ENCODE peak calls at places on chromosomes 7 and 10, in five cellular contexts. M, I, V, Z and X are unnamed samples.

GRCh38 chr10:12549297-12549696 is 199.9 kb downstream of the CAMK1D start:
- DNase-seq in M (no peak), I (peak; percentile 23), V (no peak), Z (no peak), X (no peak)

GRCh38 chr7:135620980-135621850 is 41.1 kb upstream of the STMP1 start:
- DNase-seq in M (peak; percentile 52), I (peak; percentile 75), V (peak; percentile 78), Z (peak; percentile 61), X (peak; percentile 55)

GRCh38 chr10:17206210-17206709 is 4.8 kb upstream of the TRDMT1 start:
- DNase-seq in M (no peak), I (peak; percentile 44), V (no peak), Z (no peak), X (no peak)

GRCh38 chr10:20536381-20536780 is 360.7 kb downstream of the NEBL start:
- DNase-seq in M (no peak), I (no peak), V (no peak), Z (no peak), X (no peak)

GRCh38 chr7:38942431-38943051 is 33.5 kb upstream of the VPS41 start:
- DNase-seq in M (no peak), I (no peak), V (no peak), Z (no peak), X (no peak)

GRCh38 chr7:19920200-19920599 is 146.8 kb upstream of the TMEM196 start:
- DNase-seq in M (no peak), I (no peak), V (no peak), Z (no peak), X (no peak)

GRCh38 chr7:134741901-134742635 is 37.4 kb upstream of the CALD1 start:
- DNase-seq in M (peak; percentile 25), I (no peak), V (peak; percentile 38), Z (peak; percentile 32), X (peak; percentile 90)

GRCh38 chr10:27838291-27838690 is 92.7 kb upstream of the MKX start:
- DNase-seq in M (no peak), I (no peak), V (no peak), Z (no peak), X (no peak)

GRCh38 chr7:24724451-24725190 is 32.6 kb downstream of the GSDME start:
- DNase-seq in M (no peak), I (no peak), V (no peak), Z (no peak), X (no peak)

GRCh38 chr7:134694299-134694698 is 47.6 kb downstream of the BPGM start:
- DNase-seq in M (no peak), I (peak; percentile 16), V (peak; percentile 73), Z (no peak), X (peak; percentile 86)

GRCh38 chr7:155166108-155166507 is 96.0 kb downstream of the HTR5A start:
- DNase-seq in M (no peak), I (no peak), V (peak; percentile 24), Z (no peak), X (no peak)

GRCh38 chr7:154879629-154880028 is 123.3 kb downstream of the PAXIP1 start:
- DNase-seq in M (no peak), I (no peak), V (no peak), Z (no peak), X (no peak)

GRCh38 chr7:106365252-106366005 is 80.6 kb upstream of the NAMPT start:
- DNase-seq in M (no peak), I (peak; percentile 35), V (no peak), Z (no peak), X (no peak)

GRCh38 chr7:87119581-87119980 is 32.7 kb upstream of the DMTF1 start:
- DNase-seq in M (no peak), I (no peak), V (no peak), Z (no peak), X (no peak)

GRCh38 chr7:28533731-28534531 is 121.6 kb downstream of the CREB5 start:
- DNase-seq in M (peak; percentile 50), I (peak; percentile 30), V (no peak), Z (peak; percentile 46), X (no peak)

GRCh38 chr10:27983144-27983543 is 15.7 kb downstream of the ODAD2 start:
- DNase-seq in M (no peak), I (no peak), V (no peak), Z (no peak), X (no peak)

DNA sequence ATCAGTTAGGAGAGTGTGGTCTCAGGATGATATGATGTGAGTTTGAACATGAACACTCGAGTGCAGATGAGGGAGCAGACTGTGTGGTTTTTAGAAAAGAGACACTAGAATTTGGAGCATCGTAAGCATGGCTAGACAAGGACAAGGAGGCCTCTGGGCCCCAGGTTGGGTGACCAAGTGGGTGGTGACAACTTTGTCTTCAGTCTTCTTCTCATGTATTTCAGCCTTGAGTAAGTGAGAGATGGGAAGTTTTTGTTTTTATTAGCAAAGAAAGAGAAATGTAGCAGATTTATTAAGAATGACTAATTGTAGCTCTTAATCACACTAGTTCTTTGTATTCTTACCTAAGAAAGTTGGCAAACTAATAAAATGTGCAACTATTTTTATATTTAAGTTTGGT is 16.3 kb downstream of the TES start:
- DNase-seq in M (no peak), I (no peak), V (no peak), Z (no peak), X (no peak)
- H3K4me1 ChIP-seq in M (peaks cover 6% of the 10 kb centered on the region), I (peaks cover 80% of the 10 kb centered on the region), V (peaks cover 6% of the 10 kb centered on the region), Z (peaks cover 4% of the 10 kb centered on the region), X (peaks cover 2% of the 10 kb centered on the region)

DNA sequence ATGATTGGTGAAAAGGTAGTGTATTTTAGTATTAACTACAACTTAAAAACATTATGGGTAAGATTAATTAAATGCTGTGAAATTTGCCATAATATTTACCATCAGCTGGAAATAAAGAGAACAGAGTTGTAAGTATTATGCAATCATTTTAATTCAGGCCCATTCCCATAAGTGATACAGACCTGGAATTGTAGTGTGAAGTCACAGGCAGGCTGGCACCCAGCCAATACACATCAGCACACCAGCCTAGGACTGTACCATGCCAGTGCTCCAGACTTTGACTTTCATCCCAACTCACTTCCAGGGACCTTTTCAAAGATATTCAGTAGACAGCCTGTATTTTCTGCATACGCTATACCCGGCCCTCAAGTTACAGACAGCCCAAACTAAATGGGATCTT is 143.3 kb downstream of the TES start:
- DNase-seq in M (peak; percentile 61), I (no peak), V (no peak), Z (peak; percentile 58), X (no peak)
- H3K4me1 ChIP-seq in M (peaks cover 12% of the 10 kb centered on the region), I (peaks cover 51% of the 10 kb centered on the region), V (peaks cover 8% of the 10 kb centered on the region), Z (peaks cover 10% of the 10 kb centered on the region), X (no peaks in the 10 kb centered on the region)

GRCh38 chr10:35463105-35463867 is 127.0 kb downstream of the CCNY start:
- DNase-seq in M (no peak), I (no peak), V (no peak), Z (no peak), X (no peak)
- H3K4me1 ChIP-seq in M (peaks cover 42% of the 10 kb centered on the region), I (peaks cover 12% of the 10 kb centered on the region), V (peaks cover 72% of the 10 kb centered on the region), Z (peaks cover 7% of the 10 kb centered on the region), X (peaks cover 26% of the 10 kb centered on the region)

DNA sequence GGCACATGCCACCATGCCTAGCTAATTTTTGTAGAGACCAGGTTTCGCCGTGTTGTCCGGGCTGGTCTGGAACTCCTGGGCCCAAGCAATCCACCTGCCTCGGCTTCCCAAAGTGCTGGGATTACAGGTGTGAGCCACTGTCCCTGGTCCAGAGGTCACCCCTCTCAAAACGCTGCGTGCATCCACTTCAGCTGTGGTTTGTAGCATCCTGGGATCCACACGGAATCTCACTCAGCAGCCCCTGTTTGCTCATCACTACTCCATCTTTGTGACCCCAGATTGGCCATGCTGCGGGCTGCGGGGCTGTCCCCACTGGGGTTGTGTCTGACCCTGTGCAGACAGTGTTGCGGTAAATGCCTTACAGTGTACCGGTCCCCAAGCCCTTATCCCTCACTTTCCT is 3.5 kb downstream of the INPP5A start:
- DNase-seq in M (no peak), I (no peak), V (no peak), Z (no peak), X (no peak)
- H3K4me1 ChIP-seq in M (peaks cover 30% of the 10 kb centered on the region), I (peaks cover 13% of the 10 kb centered on the region), V (peaks cover 27% of the 10 kb centered on the region), Z (peaks cover 2% of the 10 kb centered on the region), X (peaks cover 2% of the 10 kb centered on the region)

GRCh38 chr7:137994091-137994688 is 7.7 kb downstream of the CREB3L2 start:
- DNase-seq in M (no peak), I (no peak), V (no peak), Z (no peak), X (no peak)
- H3K4me1 ChIP-seq in M (peaks cover 15% of the 10 kb centered on the region), I (peaks cover 31% of the 10 kb centered on the region), V (peaks cover 4% of the 10 kb centered on the region), Z (peaks cover 15% of the 10 kb centered on the region), X (no peaks in the 10 kb centered on the region)

GRCh38 chr7:55549457-55549856 is 22.8 kb downstream of the VOPP1 start:
- DNase-seq in M (no peak), I (no peak), V (no peak), Z (no peak), X (no peak)
- H3K4me1 ChIP-seq in M (peaks cover 3% of the 10 kb centered on the region), I (peaks cover 54% of the 10 kb centered on the region), V (no peaks in the 10 kb centered on the region), Z (no peaks in the 10 kb centered on the region), X (no peaks in the 10 kb centered on the region)

DNA sequence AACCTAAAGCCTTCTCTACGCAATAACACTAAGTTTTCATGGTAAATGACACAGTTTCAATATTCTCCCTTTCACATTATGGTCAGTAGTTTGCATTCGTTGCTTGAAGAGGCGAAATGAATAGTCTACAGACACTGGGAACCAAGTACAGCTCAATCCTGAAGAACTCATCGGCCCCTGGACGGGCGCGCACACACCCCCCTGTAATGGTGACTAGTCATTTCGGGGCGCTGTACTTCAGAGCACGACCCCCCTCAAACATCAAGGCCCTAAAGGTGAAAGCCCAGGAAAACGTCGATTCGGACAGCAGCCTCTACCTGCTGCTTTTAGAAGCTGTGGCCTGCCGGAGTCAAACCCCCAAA is 1.0 kb downstream of the NT5C2 start:
- DNase-seq in M (no peak), I (peak; percentile 30), V (no peak), Z (no peak), X (no peak)
- H3K4me1 ChIP-seq in M (peaks cover 3% of the 10 kb centered on the region), I (peaks cover 60% of the 10 kb centered on the region), V (peaks cover 18% of the 10 kb centered on the region), Z (no peaks in the 10 kb centered on the region), X (no peaks in the 10 kb centered on the region)

GRCh38 chr10:112957589-112958202 is 7.6 kb downstream of the TCF7L2 start:
- DNase-seq in M (no peak), I (no peak), V (no peak), Z (no peak), X (peak; percentile 61)

GRCh38 chr10:112953760-112954159 is 3.7 kb downstream of the TCF7L2 start:
- DNase-seq in M (no peak), I (peak; percentile 51), V (no peak), Z (no peak), X (no peak)

GRCh38 chr10:112956631-112957350 is 6.7 kb downstream of the TCF7L2 start:
- DNase-seq in M (no peak), I (no peak), V (peak; percentile 48), Z (no peak), X (no peak)

GRCh38 chr10:112954974-112955735 is 5.1 kb downstream of the TCF7L2 start:
- DNase-seq in M (no peak), I (no peak), V (peak; percentile 62), Z (no peak), X (peak; percentile 81)

GRCh38 chr10:112955736-112956421 is 5.8 kb downstream of the TCF7L2 start:
- DNase-seq in M (no peak), I (peak; percentile 63), V (no peak), Z (peak; percentile 55), X (no peak)
- H3K4me1 ChIP-seq in M (peaks cover 9% of the 10 kb centered on the region), I (peaks cover 60% of the 10 kb centered on the region), V (peaks cover 74% of the 10 kb centered on the region), Z (no peaks in the 10 kb centered on the region), X (peaks cover 29% of the 10 kb centered on the region)